ENCODE peak calls at places on chromosome 17, in five cellular contexts. P is HCEC 1CT; B is activated CD4-positive, alpha-beta T cell treated with anti-CD3 and anti-CD28 coated beads for 1 hour; Q is stimulated activated CD4-positive, alpha-beta T cell treated with anti-CD3 and anti-CD28 coated beads, Interleukin-15, amount 100 ng/mL, for 1 hour; D is left colon. H is an unnamed sample.

GRCh38 chr17:77427471-77427991 is 286.8 kb downstream of the SEC14L1 start:
- DNase-seq in Q (no peak), P (peak), B (no peak), D (no peak), H (peak)

GRCh38 chr17:49452173-49452572 is 37.5 kb upstream of the PHB1 start:
- DNase-seq in Q (no peak), B (no peak), P (no peak), D (no peak), H (no peak)

GRCh38 chr17:11705111-11705510 is 106.8 kb downstream of the DNAH9 start:
- DNase-seq in B (no peak), D (peak), Q (no peak), P (no peak), H (no peak)

GRCh38 chr17:56577810-56578209 is 15.7 kb upstream of the NOG start:
- DNase-seq in B (no peak), Q (no peak), D (no peak), P (no peak), H (no peak)

GRCh38 chr17:14211246-14211645 is 25.4 kb downstream of the CDRT15 start:
- DNase-seq in D (no peak), P (no peak), Q (no peak), B (no peak), H (no peak)

GRCh38 chr17:17497845-17498520 is 1.8 kb upstream of the RASD1 start:
- DNase-seq in D (no peak), Q (no peak), P (no peak), B (no peak), H (no peak)

GRCh38 chr17:27530791-27531391 is 74.6 kb downstream of the KSR1 start:
- DNase-seq in D (no peak), B (no peak), P (no peak), Q (no peak), H (peak)

GRCh38 chr17:80317706-80317980 is 57.0 kb downstream of the RNF213 start:
- DNase-seq in P (no peak), Q (no peak), D (no peak), B (no peak), H (no peak)

GRCh38 chr17:35448214-35448898 is at the start of gene SLFN13:
- DNase-seq in D (peak), B (peak), P (peak), Q (peak), H (no peak)

GRCh38 chr17:57875109-57876022 is 25.5 kb upstream of the MRPS23 start:
- DNase-seq in P (peak), B (no peak), Q (no peak), D (peak), H (peak)

GRCh38 chr17:81002409-81003361 is 11.0 kb downstream of the CHMP6 start:
- DNase-seq in Q (no peak), P (peak), D (peak), B (no peak), H (peak)

GRCh38 chr17:3998436-3998835 is 34.2 kb upstream of the ATP2A3 start:
- DNase-seq in P (no peak), Q (no peak), D (no peak), B (no peak), H (no peak)

GRCh38 chr17:78805301-78805700 is 23.2 kb upstream of the CYTH1 start:
- DNase-seq in P (no peak), Q (peak), B (peak), D (no peak), H (no peak)

GRCh38 chr17:281365-281999 is 71.1 kb downstream of the RPH3AL start:
- DNase-seq in B (no peak), Q (no peak), D (no peak), P (no peak), H (no peak)

GRCh38 chr17:69448431-69449102 is 34.1 kb downstream of the MAP2K6 start:
- DNase-seq in P (no peak), D (peak), Q (no peak), B (no peak), H (peak)

GRCh38 chr17:67742025-67742424 is 24.3 kb downstream of the NOL11 start:
- DNase-seq in B (no peak), Q (no peak), D (no peak), P (no peak), H (no peak)

GRCh38 chr17:45958994-45959665 is 39.9 kb upstream of the STH start:
- DNase-seq in Q (no peak), B (no peak), P (no peak), D (no peak), H (no peak)

GRCh38 chr17:38914741-38915638 is 10.4 kb upstream of the LASP1NB start:
- DNase-seq in B (no peak), Q (no peak), P (no peak), D (no peak), H (no peak)

GRCh38 chr17:48878920-48879898 is 13.4 kb upstream of the ATP5MC1 start:
- DNase-seq in P (peak), B (peak), D (peak), Q (peak), H (peak)

GRCh38 chr17:34206569-34206968 is 48.5 kb upstream of the CCL2 start:
- DNase-seq in P (no peak), B (no peak), D (no peak), Q (no peak), H (no peak)

GRCh38 chr17:73142763-73143395 is 21.9 kb upstream of the SSTR2 start:
- DNase-seq in B (no peak), P (peak), Q (no peak), D (no peak), H (no peak)

GRCh38 chr17:42514867-42515266 is 21.2 kb upstream of the NAGLU start:
- DNase-seq in Q (no peak), D (no peak), B (no peak), P (no peak), H (no peak)

GRCh38 chr17:45265823-45266222 is 3.9 kb upstream of the SPATA32 start:
- DNase-seq in B (no peak), P (peak), D (peak), Q (no peak), H (no peak)

GRCh38 chr17:64687959-64688358 is 25.9 kb upstream of the SMURF2 start:
- DNase-seq in B (no peak), Q (no peak), D (no peak), P (peak), H (no peak)

GRCh38 chr17:17499402-17500145 is 3.4 kb upstream of the RASD1 start:
- DNase-seq in D (no peak), P (no peak), B (no peak), Q (no peak), H (no peak)

GRCh38 chr17:47869114-47869513 is 18.2 kb upstream of the SP6 start:
- DNase-seq in Q (no peak), B (no peak), D (no peak), P (no peak), H (peak)

H was measured in NCI-H69.